ENCODE peak calls at places on chromosomes 12 and 14, in seven cellular contexts. C is uterus, F is fibroblast of lung, A is osteocyte, E is dorsolateral prefrontal cortex, N is adrenal gland, V is epithelial cell of esophagus. M is an unnamed sample.

GRCh38 chr14:91866061-91866460 is 1.3 kb downstream of the TC2N start:
- DNase-seq in A (no peak), F (peak), C (no peak), E (no peak), V (no peak), N (no peak), M (no peak)

GRCh38 chr14:58167057-58167456 is 15.0 kb upstream of the ARMH4 start:
- DNase-seq in V (no peak), N (no peak), F (no peak), A (no peak), E (no peak), C (no peak), M (no peak)

GRCh38 chr12:122834229-122834920 is 882 bp upstream of the HIP1R start:
- DNase-seq in N (peak), V (peak), F (peak), A (no peak), E (peak), C (no peak), M (peak)

GRCh38 chr14:99348816-99349609 is 77.0 kb upstream of the BCL11B start:
- DNase-seq in F (peak), E (no peak), C (no peak), N (no peak), V (no peak), A (no peak), M (no peak)

GRCh38 chr12:132561784-132562156 is 48.6 kb downstream of the LRCOL1 start:
- DNase-seq in E (no peak), V (peak), F (no peak), A (no peak), N (no peak), C (no peak), M (no peak)

GRCh38 chr12:14892726-14893442 is 7.2 kb upstream of the MGP start:
- DNase-seq in C (peak), E (peak), A (no peak), N (peak), V (no peak), F (no peak), M (peak)

GRCh38 chr14:35155962-35156361 is 33.6 kb downstream of the PRORP start:
- DNase-seq in E (no peak), N (no peak), F (peak), V (peak), A (no peak), C (no peak), M (peak)

GRCh38 chr12:108237272-108237671 is 101.8 kb downstream of the CMKLR1 start:
- DNase-seq in V (no peak), A (no peak), N (no peak), C (no peak), F (no peak), E (no peak), M (no peak)

GRCh38 chr14:31207287-31207745 is 277 bp downstream of the HECTD1 start:
- DNase-seq in F (peak), N (no peak), E (no peak), A (no peak), C (peak), V (peak), M (no peak)

GRCh38 chr14:80213602-80214001 is 2.3 kb upstream of the DIO2 start:
- DNase-seq in N (peak), C (no peak), V (peak), F (peak), E (no peak), A (no peak), M (peak)

GRCh38 chr12:132373967-132374820 is 44.8 kb upstream of the GALNT9 start:
- DNase-seq in C (no peak), A (no peak), F (no peak), E (no peak), V (no peak), N (no peak), M (peak)

GRCh38 chr12:47071241-47071852 is 8.1 kb upstream of the PCED1B start:
- DNase-seq in A (no peak), N (no peak), V (peak), C (no peak), E (no peak), F (no peak), M (no peak)

GRCh38 chr12:104737682-104738370 is 220.3 kb downstream of the SLC41A2 start:
- DNase-seq in V (no peak), F (no peak), C (no peak), N (no peak), E (no peak), A (no peak), M (no peak)

GRCh38 chr12:3186546-3187237 is 109.5 kb downstream of the TSPAN9 start:
- DNase-seq in E (no peak), C (no peak), N (no peak), F (no peak), V (no peak), A (no peak), M (no peak)

GRCh38 chr12:6899837-6900519 is 4.6 kb upstream of the LRRC23 start:
- DNase-seq in N (no peak), C (peak), A (no peak), V (no peak), E (peak), F (peak), M (peak)

GRCh38 chr14:94681300-94682060 is 69.3 kb downstream of the SERPINA3 start:
- DNase-seq in E (no peak), F (peak), V (peak), C (no peak), N (peak), A (peak), M (peak)
- TF ChIP-seq CTCF in E (peak), F (peak), V (peak), C (no peak), N (peak), A (peak), M (peak)

DNA sequence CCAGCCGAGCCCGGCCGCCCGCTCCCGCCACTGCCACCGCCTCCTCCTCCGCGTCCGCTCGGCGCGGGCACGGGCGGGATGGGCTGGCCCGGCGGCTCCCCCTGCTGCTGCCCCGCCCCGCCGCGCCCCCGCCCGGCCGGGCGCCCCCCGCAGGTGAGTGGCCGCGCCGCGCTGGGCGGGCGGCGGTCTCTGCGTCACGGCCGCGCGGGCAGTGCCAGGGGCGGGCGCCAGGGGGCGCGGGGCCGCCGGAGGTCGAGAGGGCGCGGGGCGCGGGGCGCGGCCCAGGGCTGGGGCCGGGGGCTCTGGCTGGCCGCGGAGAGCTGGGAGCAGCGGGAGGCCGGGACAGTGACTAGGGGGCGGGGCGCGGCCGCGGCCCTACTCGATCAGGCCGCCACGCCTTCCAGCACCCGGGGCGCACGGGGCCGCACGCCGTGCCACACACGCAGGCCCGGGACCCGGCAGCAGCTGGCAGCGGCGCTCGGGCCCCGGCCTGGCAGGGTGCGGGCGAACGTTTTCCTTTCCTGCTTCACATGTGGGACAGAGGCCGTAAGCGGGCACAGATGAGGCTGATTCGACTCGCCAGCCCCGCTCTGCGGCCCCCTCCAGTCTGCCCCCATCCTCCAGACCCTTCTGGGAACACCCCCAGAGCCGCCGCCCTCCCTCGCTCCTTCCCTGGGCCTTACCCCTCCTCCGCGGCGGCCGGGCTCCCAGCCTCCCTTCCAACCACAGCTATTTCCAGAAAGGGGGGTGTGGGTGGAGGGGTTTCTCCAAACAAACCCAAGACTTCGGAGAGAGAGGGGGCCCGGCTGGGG is 2.4 kb upstream of the TNS2 start:
- DNase-seq in E (peak), N (peak), F (peak), C (peak), V (peak), A (peak), M (peak)
- TF ChIP-seq CTCF in E (no peak), N (peak), F (no peak), C (no peak), V (no peak), A (peak), M (no peak)

DNA sequence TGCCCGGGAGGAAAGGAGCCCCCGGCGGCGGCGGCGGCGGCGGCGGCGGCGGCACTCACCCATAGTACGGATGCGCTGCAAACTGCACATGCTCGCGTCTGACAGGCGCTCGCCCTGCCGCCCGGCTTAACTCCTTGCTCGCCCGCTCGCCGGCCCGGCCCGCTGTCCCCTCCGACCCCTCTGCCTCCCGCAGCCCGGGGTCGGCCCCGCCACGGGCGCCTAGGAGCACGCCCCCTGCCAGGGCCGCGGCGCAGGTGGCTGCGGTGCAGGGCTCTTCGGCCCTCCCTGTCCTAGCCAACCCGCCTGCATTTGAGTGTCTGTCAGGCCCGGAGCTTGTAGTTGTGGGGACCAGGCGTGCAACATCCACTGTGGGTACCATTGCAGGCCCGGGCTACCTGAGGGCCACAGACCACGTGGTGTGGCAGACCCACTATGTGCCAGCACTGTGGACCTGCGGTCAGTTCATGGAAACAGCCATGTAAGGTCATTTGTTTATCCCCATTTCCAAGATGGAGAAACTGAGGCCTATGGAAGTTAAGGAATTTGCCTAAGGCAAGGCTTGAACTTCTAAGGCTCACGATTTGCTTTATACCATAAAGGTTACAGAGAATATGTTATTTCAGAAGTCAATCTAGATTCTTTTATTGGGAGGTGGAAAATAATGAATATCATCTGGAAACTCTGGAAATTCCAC is 17.6 kb upstream of the PLEKHH1 start:
- DNase-seq in N (peak), A (no peak), V (peak), F (peak), C (no peak), E (no peak), M (no peak)
- TF ChIP-seq CTCF in N (no peak), A (no peak), V (no peak), F (no peak), C (no peak), E (no peak), M (no peak)

GRCh38 chr14:63174760-63175191 is 29.5 kb upstream of the RHOJ start:
- DNase-seq in E (no peak), N (no peak), F (peak), V (peak), C (peak), A (no peak), M (peak)
- TF ChIP-seq CTCF in E (peak), N (peak), F (peak), V (peak), C (peak), A (peak), M (peak)

GRCh38 chr12:24012528-24012927 is 63.1 kb upstream of the SOX5 start:
- DNase-seq in A (no peak), C (no peak), V (peak), E (no peak), N (no peak), F (no peak), M (no peak)
- TF ChIP-seq CTCF in A (peak), C (no peak), V (peak), E (no peak), N (no peak), F (peak), M (peak)

GRCh38 chr14:54901380-54902142 is 1.1 kb downstream of the GCH1 start:
- DNase-seq in A (no peak), E (no peak), V (peak), N (peak), F (no peak), C (no peak), M (no peak)

GRCh38 chr14:54906075-54906474 is 3.4 kb upstream of the GCH1 start:
- DNase-seq in N (no peak), A (no peak), F (no peak), E (no peak), C (no peak), V (no peak), M (no peak)

GRCh38 chr14:54902521-54903420 is at the start of gene GCH1:
- DNase-seq in N (peak), A (peak), V (peak), F (peak), C (peak), E (no peak), M (peak)

DNA sequence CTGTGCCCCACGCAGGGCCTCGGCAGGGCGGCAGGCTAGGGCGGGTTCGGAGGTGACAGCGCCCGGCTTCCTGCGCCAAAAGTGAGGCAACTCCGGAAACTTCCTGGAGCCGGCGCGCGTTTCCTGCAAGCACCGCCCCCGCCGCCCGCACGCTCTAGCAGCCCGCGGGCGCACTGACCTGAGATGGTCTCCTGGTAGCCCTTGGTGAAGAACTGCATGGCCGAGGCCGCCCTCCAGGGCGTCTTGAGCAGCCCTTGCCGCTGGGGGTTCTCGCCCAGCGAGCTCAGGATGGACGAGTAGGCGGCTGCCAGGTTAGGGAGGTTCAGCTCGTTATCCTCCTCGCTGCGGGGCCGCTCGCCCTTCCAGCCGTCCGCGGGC is 494 bp downstream of the GCH1 start:
- DNase-seq in C (peak), A (peak), F (peak), E (no peak), V (peak), N (peak), M (peak)
- TF ChIP-seq CTCF in C (no peak), A (no peak), F (no peak), E (no peak), V (no peak), N (no peak), M (no peak)

GRCh38 chr14:39033371-39033770 is 69.7 kb downstream of the SEC23A start:
- DNase-seq in E (no peak), A (no peak), N (no peak), C (no peak), V (peak), F (peak), M (no peak)

GRCh38 chr14:39038542-39038941 is 64.5 kb downstream of the SEC23A start:
- DNase-seq in N (no peak), F (no peak), E (no peak), V (no peak), A (no peak), C (no peak), M (no peak)

GRCh38 chr14:39035336-39035735 is 67.7 kb downstream of the SEC23A start:
- DNase-seq in C (no peak), N (no peak), F (no peak), V (no peak), E (no peak), A (no peak), M (no peak)

GRCh38 chr14:39036760-39037159 is 66.3 kb downstream of the SEC23A start:
- DNase-seq in A (no peak), E (no peak), V (no peak), F (no peak), C (no peak), N (no peak), M (no peak)

DNA sequence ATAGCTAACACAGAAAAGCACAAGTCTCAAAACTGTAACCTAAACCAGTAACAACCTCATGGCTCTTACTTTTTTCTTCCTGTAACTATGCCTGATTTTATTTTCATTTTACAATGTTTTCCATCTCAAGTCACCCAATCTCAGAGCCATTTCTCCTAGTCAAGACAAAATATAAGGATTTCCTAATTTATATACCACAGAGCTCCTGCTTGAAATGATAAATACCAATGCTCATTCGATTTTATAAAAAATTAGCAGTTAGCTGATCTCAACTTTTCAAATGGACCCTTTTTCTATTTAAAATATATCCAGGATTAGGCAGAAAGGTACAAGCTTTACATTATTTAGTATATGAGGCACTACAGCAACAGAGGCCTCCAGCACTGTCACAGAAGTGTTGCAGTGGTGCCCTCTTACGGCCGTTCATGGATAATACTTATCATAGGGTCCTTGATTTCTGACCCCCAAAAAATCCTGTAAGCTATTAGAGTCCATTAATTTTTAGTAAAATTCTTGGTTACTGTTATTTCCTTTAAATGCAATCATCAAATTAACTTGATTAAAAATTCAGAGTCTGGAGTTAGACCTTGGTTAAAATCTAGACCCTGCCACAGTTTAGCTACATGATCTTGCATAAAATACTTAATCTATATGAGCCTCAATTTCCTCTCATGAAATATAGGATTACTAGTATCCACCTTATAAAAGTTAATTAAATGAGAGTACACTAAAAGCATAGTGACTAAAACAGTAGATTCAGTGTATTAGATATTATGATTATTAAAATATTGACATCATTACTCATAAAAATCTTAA is 68.3 kb downstream of the SEC23A start:
- DNase-seq in F (no peak), V (peak), N (no peak), A (no peak), E (no peak), C (no peak), M (no peak)
- TF ChIP-seq CTCF in F (peak), V (peak), N (no peak), A (peak), E (peak), C (no peak), M (peak)

DNA sequence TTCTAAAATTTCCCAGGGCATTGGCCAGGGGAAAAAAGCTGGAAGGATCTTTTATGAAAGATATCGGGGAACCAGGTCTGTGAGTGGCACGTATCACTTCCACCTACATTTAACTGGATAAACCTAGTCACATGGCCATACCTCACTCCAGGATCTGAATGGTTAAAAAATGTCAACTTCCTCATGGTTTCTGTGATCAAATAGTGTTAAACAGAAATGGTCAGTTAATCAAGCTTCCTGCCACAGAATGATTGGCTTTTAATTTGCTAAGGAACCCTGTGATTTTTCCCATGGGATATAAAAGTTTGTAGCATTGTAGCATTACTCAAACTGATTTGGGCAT is 202.8 kb downstream of the KIF21A start:
- DNase-seq in N (no peak), F (no peak), C (no peak), E (no peak), A (no peak), V (no peak), M (no peak)
- TF ChIP-seq CTCF in N (no peak), F (no peak), C (no peak), E (no peak), A (no peak), V (no peak), M (no peak)